ENCODE peak calls at places on chromosomes 6 and 20, in ten cellular contexts. U is activated CD8-positive, alpha-beta T cell treated with anti-CD3 and anti-CD28 coated beads for 36 hours; J is iPS-NIHi11; M is NCI-H1436 treated with DMSO at 0.1 percent for 48 hours; W is C1 segment of cervical spinal cord; B is germinal center; R is natural killer cell; P is tibial nerve; S is NCI-H187; V is activated CD4-positive, alpha-beta T cell treated with anti-CD3 and anti-CD28 coated beads for 48 hours. F is an unnamed sample.

GRCh38 chr6:16406966-16407365 is 168.6 kb downstream of the GMPR start:
- DNase-seq in B (no peak), P (no peak), S (no peak), U (no peak), J (no peak), M (no peak), V (no peak), R (no peak), W (no peak), F (no peak)

GRCh38 chr6:36443951-36444428 is 1.2 kb downstream of the KCTD20 start:
- DNase-seq in B (peak), J (peak), R (no peak), S (no peak), P (no peak), U (peak), M (no peak), V (no peak), W (no peak), F (no peak)

GRCh38 chr6:30071081-30071818 is 4.3 kb downstream of the PPP1R11 start:
- DNase-seq in S (no peak), V (no peak), U (no peak), J (peak), P (no peak), W (no peak), B (no peak), R (no peak), M (no peak), F (no peak)

GRCh38 chr20:12882832-12883506 is 125.8 kb upstream of the SPTLC3 start:
- DNase-seq in J (no peak), M (no peak), B (no peak), P (no peak), W (no peak), R (no peak), U (no peak), V (no peak), S (no peak), F (no peak)

GRCh38 chr20:4076671-4077070 is 61.3 kb upstream of the RNF24 start:
- DNase-seq in W (no peak), J (no peak), B (no peak), V (no peak), R (no peak), P (no peak), U (no peak), M (no peak), S (no peak), F (no peak)

GRCh38 chr20:13683833-13684232 is 45.1 kb upstream of the TASP1 start:
- DNase-seq in V (no peak), J (no peak), R (no peak), W (no peak), U (no peak), P (no peak), S (no peak), M (no peak), B (no peak), F (no peak)

GRCh38 chr6:1596088-1596852 is 13.4 kb upstream of the FOXC1 start:
- DNase-seq in V (peak), P (no peak), U (peak), M (no peak), J (peak), R (peak), S (no peak), B (peak), W (peak), F (peak)

GRCh38 chr6:156781882-156782631 is 4.9 kb downstream of the ARID1B start:
- DNase-seq in B (no peak), M (no peak), P (no peak), J (no peak), U (no peak), W (no peak), S (no peak), V (no peak), R (no peak), F (no peak)

GRCh38 chr6:162198925-162199324 is 528.6 kb downstream of the PRKN start:
- DNase-seq in M (no peak), J (no peak), R (no peak), W (no peak), B (no peak), V (no peak), S (no peak), P (no peak), U (no peak), F (no peak)

GRCh38 chr20:14830899-14831298 is 493.5 kb upstream of the FLRT3 start:
- DNase-seq in J (no peak), M (no peak), W (no peak), P (no peak), V (no peak), U (no peak), R (no peak), B (no peak), S (no peak), F (no peak)